ENCODE peak calls at places on chromosomes 4 and X, in eight cellular contexts. One of them, this sample, is unnamed.

GRCh38 chr4:13546855-13547562 is 2.7 kb upstream of the NKX3-2 start:
- DNase-seq in astrocyte: no peak
- DNase-seq in fibroblast of lung: no peak
- DNase-seq in MM.1S: no peak
- DNase-seq in colonic mucosa: peak
- DNase-seq in IMR-90: no peak
- DNase-seq in neuronal stem cell: no peak
- DNase-seq in neural progenitor cell: peak
- DNase-seq in this sample: no peak

GRCh38 chr4:158521490-158522111 is at the start of gene RXFP1:
- DNase-seq in neuronal stem cell: no peak
- DNase-seq in IMR-90: no peak
- DNase-seq in fibroblast of lung: no peak
- DNase-seq in astrocyte: no peak
- DNase-seq in colonic mucosa: no peak
- DNase-seq in neural progenitor cell: no peak
- DNase-seq in MM.1S: no peak
- DNase-seq in this sample: no peak

GRCh38 chr4:154911608-154912098 is 130.6 kb downstream of the RBM46 start:
- DNase-seq in neuronal stem cell: no peak
- DNase-seq in IMR-90: no peak
- DNase-seq in MM.1S: no peak
- DNase-seq in colonic mucosa: no peak
- DNase-seq in neural progenitor cell: no peak
- DNase-seq in fibroblast of lung: no peak
- DNase-seq in astrocyte: no peak
- DNase-seq in this sample: no peak

GRCh38 chr4:81256059-81256635 is 41.1 kb upstream of the PRKG2 start:
- DNase-seq in colonic mucosa: no peak
- DNase-seq in IMR-90: no peak
- DNase-seq in astrocyte: no peak
- DNase-seq in neuronal stem cell: no peak
- DNase-seq in MM.1S: no peak
- DNase-seq in neural progenitor cell: no peak
- DNase-seq in fibroblast of lung: no peak
- DNase-seq in this sample: no peak

GRCh38 chr4:153480704-153481103 is 14.5 kb downstream of the TMEM131L start:
- DNase-seq in fibroblast of lung: no peak
- DNase-seq in neuronal stem cell: no peak
- DNase-seq in MM.1S: no peak
- DNase-seq in astrocyte: no peak
- DNase-seq in colonic mucosa: no peak
- DNase-seq in IMR-90: no peak
- DNase-seq in neural progenitor cell: no peak
- DNase-seq in this sample: no peak

GRCh38 chr4:78451407-78451806 is 100.2 kb upstream of the ANXA3 start:
- DNase-seq in astrocyte: no peak
- DNase-seq in IMR-90: no peak
- DNase-seq in neuronal stem cell: no peak
- DNase-seq in colonic mucosa: no peak
- DNase-seq in fibroblast of lung: no peak
- DNase-seq in MM.1S: no peak
- DNase-seq in neural progenitor cell: no peak
- DNase-seq in this sample: no peak

GRCh38 chr4:53192017-53192416 is 173.8 kb downstream of the SCFD2 start:
- DNase-seq in IMR-90: no peak
- DNase-seq in neural progenitor cell: no peak
- DNase-seq in neuronal stem cell: no peak
- DNase-seq in astrocyte: no peak
- DNase-seq in MM.1S: no peak
- DNase-seq in colonic mucosa: no peak
- DNase-seq in fibroblast of lung: no peak
- DNase-seq in this sample: no peak

GRCh38 chrX:29858714-29859113 is 356.6 kb upstream of the MAGEB2 start:
- DNase-seq in astrocyte: peak
- DNase-seq in MM.1S: no peak
- DNase-seq in fibroblast of lung: peak
- DNase-seq in neuronal stem cell: no peak
- DNase-seq in IMR-90: peak
- DNase-seq in neural progenitor cell: no peak
- DNase-seq in colonic mucosa: no peak
- DNase-seq in this sample: peak

GRCh38 chrX:74104356-74105065 is 199.5 kb upstream of the ZCCHC13 start:
- DNase-seq in colonic mucosa: no peak
- DNase-seq in MM.1S: no peak
- DNase-seq in neural progenitor cell: no peak
- DNase-seq in neuronal stem cell: no peak
- DNase-seq in fibroblast of lung: peak
- DNase-seq in astrocyte: no peak
- DNase-seq in IMR-90: peak
- DNase-seq in this sample: peak

GRCh38 chrX:70907900-70908299 is 611 bp downstream of the TEX11 start:
- DNase-seq in colonic mucosa: no peak
- DNase-seq in fibroblast of lung: no peak
- DNase-seq in astrocyte: no peak
- DNase-seq in neuronal stem cell: no peak
- DNase-seq in neural progenitor cell: no peak
- DNase-seq in IMR-90: no peak
- DNase-seq in MM.1S: no peak
- DNase-seq in this sample: no peak

DNA sequence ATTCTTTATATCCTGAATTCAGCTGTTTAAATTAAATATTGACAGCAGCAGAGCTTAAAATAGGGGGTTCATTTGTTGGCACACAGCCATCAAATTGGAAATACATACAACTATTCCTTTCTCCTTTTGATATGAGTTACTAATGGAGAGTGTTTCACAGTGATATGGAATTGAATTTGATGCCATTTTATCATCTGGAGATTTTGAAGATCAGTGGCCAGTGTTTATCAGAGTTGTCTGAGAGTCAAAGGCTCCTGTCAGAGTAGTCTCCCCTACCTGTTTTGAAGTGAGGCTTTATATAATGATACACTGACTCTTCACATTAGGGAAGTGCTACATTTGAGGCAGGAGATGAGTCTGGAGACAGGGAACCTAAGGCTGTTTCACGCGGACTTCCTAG is 1286.3 kb downstream of the TECRL start:
- DNase-seq in neuronal stem cell: no peak
- DNase-seq in fibroblast of lung: no peak
- DNase-seq in IMR-90: no peak
- DNase-seq in colonic mucosa: no peak
- DNase-seq in MM.1S: no peak
- DNase-seq in astrocyte: no peak
- DNase-seq in neural progenitor cell: no peak
- DNase-seq in this sample: no peak
- H3K9ac ChIP-seq in neuronal stem cell: no peak
- H3K9ac ChIP-seq in fibroblast of lung: no peak
- H3K9ac ChIP-seq in IMR-90: no peak
- H3K9ac ChIP-seq in colonic mucosa: no peak
- H3K9ac ChIP-seq in MM.1S: no peak
- H3K9ac ChIP-seq in astrocyte: no peak
- H3K9ac ChIP-seq in neural progenitor cell: no peak
- H3K9ac ChIP-seq in this sample: no peak

DNA sequence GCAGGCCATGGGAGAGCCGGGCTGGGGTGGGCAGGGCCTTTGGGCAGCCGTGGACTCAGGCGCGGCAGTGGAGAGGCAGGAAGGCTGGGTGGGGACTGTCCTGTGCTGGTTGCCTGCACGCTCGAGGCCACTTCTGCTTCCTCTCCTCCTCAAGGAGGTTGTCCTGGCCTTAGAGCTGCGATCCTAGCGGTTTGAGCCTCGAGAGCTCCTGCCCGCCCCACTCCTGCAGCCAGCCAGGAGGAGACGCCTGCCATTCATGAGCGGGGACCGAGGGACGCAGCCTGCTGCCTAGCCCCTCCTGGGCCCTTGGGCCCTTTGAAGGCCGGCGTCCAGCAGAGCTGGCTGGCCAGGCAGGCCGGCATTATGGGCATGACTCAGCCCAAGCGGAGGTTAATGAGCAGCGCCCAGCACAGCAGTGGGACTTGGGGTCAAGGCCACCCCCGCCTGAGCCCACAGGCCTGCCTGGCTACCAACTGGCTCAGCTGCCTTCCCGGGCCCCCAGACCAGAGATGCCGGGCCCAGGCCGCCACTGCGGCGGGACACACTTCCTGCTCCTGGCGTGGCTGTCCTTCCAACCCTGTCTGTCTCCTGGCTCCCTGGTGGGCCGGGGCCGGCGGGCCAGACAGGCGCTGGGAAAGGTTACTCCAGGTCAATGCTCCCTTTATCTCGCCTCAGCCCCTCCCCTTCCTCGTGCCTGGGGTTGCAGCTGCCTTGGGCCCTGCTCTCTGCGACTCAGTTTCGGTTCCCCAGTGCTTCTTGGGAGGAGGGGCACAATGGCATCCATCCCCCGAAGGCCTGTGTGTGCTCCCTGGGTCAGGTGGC is 1.8 kb downstream of the ABCD1 start:
- DNase-seq in fibroblast of lung: peak
- DNase-seq in IMR-90: peak
- DNase-seq in colonic mucosa: peak
- DNase-seq in astrocyte: peak
- DNase-seq in MM.1S: peak
- DNase-seq in neural progenitor cell: peak
- DNase-seq in neuronal stem cell: peak
- DNase-seq in this sample: peak
- H3K9ac ChIP-seq in fibroblast of lung: peak
- H3K9ac ChIP-seq in IMR-90: peak
- H3K9ac ChIP-seq in colonic mucosa: peak
- H3K9ac ChIP-seq in astrocyte: peak
- H3K9ac ChIP-seq in MM.1S: peak
- H3K9ac ChIP-seq in neural progenitor cell: no peak
- H3K9ac ChIP-seq in neuronal stem cell: no peak
- H3K9ac ChIP-seq in this sample: peak

GRCh38 chr4:113436360-113436759 is 325.2 kb downstream of the CAMK2D start:
- DNase-seq in MM.1S: no peak
- DNase-seq in neuronal stem cell: no peak
- DNase-seq in colonic mucosa: no peak
- DNase-seq in fibroblast of lung: peak
- DNase-seq in neural progenitor cell: no peak
- DNase-seq in IMR-90: peak
- DNase-seq in astrocyte: peak
- DNase-seq in this sample: peak

GRCh38 chr4:113434247-113434587 is 327.3 kb downstream of the CAMK2D start:
- DNase-seq in MM.1S: no peak
- DNase-seq in IMR-90: peak
- DNase-seq in colonic mucosa: no peak
- DNase-seq in neural progenitor cell: no peak
- DNase-seq in astrocyte: peak
- DNase-seq in neuronal stem cell: no peak
- DNase-seq in fibroblast of lung: peak
- DNase-seq in this sample: no peak

GRCh38 chr4:113433536-113434246 is 327.8 kb downstream of the CAMK2D start:
- DNase-seq in fibroblast of lung: peak
- DNase-seq in neural progenitor cell: no peak
- DNase-seq in MM.1S: no peak
- DNase-seq in neuronal stem cell: no peak
- DNase-seq in astrocyte: peak
- DNase-seq in IMR-90: no peak
- DNase-seq in colonic mucosa: no peak
- DNase-seq in this sample: no peak

GRCh38 chr4:113435893-113436292 is 325.6 kb downstream of the CAMK2D start:
- DNase-seq in neuronal stem cell: no peak
- DNase-seq in colonic mucosa: peak
- DNase-seq in neural progenitor cell: no peak
- DNase-seq in astrocyte: peak
- DNase-seq in fibroblast of lung: peak
- DNase-seq in IMR-90: peak
- DNase-seq in MM.1S: no peak
- DNase-seq in this sample: peak

DNA sequence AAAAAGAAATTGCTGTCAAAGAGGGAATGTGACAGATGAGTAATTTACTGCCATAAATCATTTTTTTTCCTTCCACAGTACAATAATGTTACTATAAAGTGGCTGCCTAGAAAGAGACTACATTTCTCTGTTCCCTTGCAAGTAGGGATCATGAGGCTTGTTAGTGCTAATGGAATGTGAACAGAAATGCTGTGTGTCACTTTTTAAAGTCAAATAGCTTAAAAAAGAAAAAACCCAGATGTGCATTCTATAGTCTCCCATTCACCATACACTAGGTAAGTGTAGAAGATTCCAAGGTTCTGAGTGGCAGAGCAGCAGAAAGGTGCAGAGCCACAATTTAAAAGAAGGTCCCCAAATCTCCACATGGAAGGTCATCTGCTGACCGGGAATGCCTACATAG is 328.4 kb downstream of the CAMK2D start:
- DNase-seq in MM.1S: no peak
- DNase-seq in astrocyte: no peak
- DNase-seq in neuronal stem cell: no peak
- DNase-seq in neural progenitor cell: no peak
- DNase-seq in fibroblast of lung: peak
- DNase-seq in colonic mucosa: no peak
- DNase-seq in IMR-90: no peak
- DNase-seq in this sample: no peak
- H3K9ac ChIP-seq in MM.1S: no peak
- H3K9ac ChIP-seq in astrocyte: no peak
- H3K9ac ChIP-seq in neuronal stem cell: no peak
- H3K9ac ChIP-seq in neural progenitor cell: no peak
- H3K9ac ChIP-seq in fibroblast of lung: no peak
- H3K9ac ChIP-seq in colonic mucosa: no peak
- H3K9ac ChIP-seq in IMR-90: no peak
- H3K9ac ChIP-seq in this sample: peak

GRCh38 chrX:119479845-119480244 is 11.6 kb downstream of the SLC25A5 start:
- DNase-seq in MM.1S: no peak
- DNase-seq in neuronal stem cell: no peak
- DNase-seq in colonic mucosa: no peak
- DNase-seq in neural progenitor cell: no peak
- DNase-seq in IMR-90: no peak
- DNase-seq in fibroblast of lung: no peak
- DNase-seq in astrocyte: no peak
- DNase-seq in this sample: no peak

GRCh38 chrX:119481218-119481875 is 13.1 kb downstream of the SLC25A5 start:
- DNase-seq in IMR-90: no peak
- DNase-seq in MM.1S: no peak
- DNase-seq in astrocyte: no peak
- DNase-seq in fibroblast of lung: no peak
- DNase-seq in colonic mucosa: no peak
- DNase-seq in neuronal stem cell: no peak
- DNase-seq in neural progenitor cell: no peak
- DNase-seq in this sample: no peak

GRCh38 chrX:119475389-119476101 is 7.3 kb downstream of the SLC25A5 start:
- DNase-seq in neural progenitor cell: no peak
- DNase-seq in colonic mucosa: no peak
- DNase-seq in MM.1S: no peak
- DNase-seq in astrocyte: peak
- DNase-seq in fibroblast of lung: peak
- DNase-seq in IMR-90: peak
- DNase-seq in neuronal stem cell: no peak
- DNase-seq in this sample: peak

GRCh38 chrX:119477812-119478232 is 9.6 kb downstream of the SLC25A5 start:
- DNase-seq in fibroblast of lung: peak
- DNase-seq in colonic mucosa: peak
- DNase-seq in neural progenitor cell: no peak
- DNase-seq in neuronal stem cell: no peak
- DNase-seq in astrocyte: peak
- DNase-seq in MM.1S: no peak
- DNase-seq in IMR-90: peak
- DNase-seq in this sample: peak

DNA sequence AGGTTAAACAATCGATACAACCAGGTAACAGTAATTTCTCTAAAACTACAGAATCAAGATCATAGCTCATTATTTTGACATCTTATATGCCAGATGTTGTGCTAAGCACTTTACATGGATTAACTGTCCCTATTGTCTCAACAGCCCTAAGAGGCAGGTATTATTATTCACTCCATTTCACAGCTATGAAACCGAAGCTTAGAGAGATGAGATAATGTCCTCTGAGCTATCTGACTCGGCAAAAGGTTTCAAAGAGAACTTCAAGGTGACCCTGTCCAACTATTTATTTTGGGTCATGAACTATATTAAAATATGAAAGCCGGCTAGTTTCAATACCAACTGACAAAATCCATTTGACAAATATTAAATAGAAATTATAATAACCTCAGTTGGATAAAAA is 10.3 kb downstream of the SLC25A5 start:
- DNase-seq in colonic mucosa: no peak
- DNase-seq in fibroblast of lung: no peak
- DNase-seq in MM.1S: no peak
- DNase-seq in IMR-90: no peak
- DNase-seq in neural progenitor cell: no peak
- DNase-seq in astrocyte: no peak
- DNase-seq in neuronal stem cell: no peak
- DNase-seq in this sample: no peak
- H3K9ac ChIP-seq in colonic mucosa: no peak
- H3K9ac ChIP-seq in fibroblast of lung: no peak
- H3K9ac ChIP-seq in MM.1S: no peak
- H3K9ac ChIP-seq in IMR-90: no peak
- H3K9ac ChIP-seq in neural progenitor cell: no peak
- H3K9ac ChIP-seq in astrocyte: no peak
- H3K9ac ChIP-seq in neuronal stem cell: no peak
- H3K9ac ChIP-seq in this sample: peak